ENCODE peak calls at places on chromosome 10, in eight cellular contexts. One of them, this sample, is unnamed.

GRCh38 chr10:75007646-75008045 is 103.8 kb upstream of the SAMD8 start:
- DNase-seq in NT2/D1: no peak
- DNase-seq in ovary: no peak
- DNase-seq in tibial artery: no peak
- DNase-seq in CD8-positive, alpha-beta memory T cell: no peak
- DNase-seq in astrocyte: no peak
- DNase-seq in AG04450: no peak
- DNase-seq in prostate gland: no peak
- DNase-seq in this sample: no peak

GRCh38 chr10:51235865-51236264 is 161.6 kb downstream of the PRKG1 start:
- DNase-seq in NT2/D1: no peak
- DNase-seq in prostate gland: no peak
- DNase-seq in tibial artery: no peak
- DNase-seq in CD8-positive, alpha-beta memory T cell: no peak
- DNase-seq in astrocyte: no peak
- DNase-seq in AG04450: no peak
- DNase-seq in ovary: no peak
- DNase-seq in this sample: no peak

GRCh38 chr10:131759347-131759746 is 141.5 kb upstream of the PPP2R2D start:
- DNase-seq in prostate gland: no peak
- DNase-seq in CD8-positive, alpha-beta memory T cell: no peak
- DNase-seq in AG04450: no peak
- DNase-seq in tibial artery: no peak
- DNase-seq in NT2/D1: no peak
- DNase-seq in ovary: no peak
- DNase-seq in astrocyte: no peak
- DNase-seq in this sample: no peak

GRCh38 chr10:57988964-57989363 is 278.7 kb downstream of the IPMK start:
- DNase-seq in tibial artery: no peak
- DNase-seq in CD8-positive, alpha-beta memory T cell: no peak
- DNase-seq in ovary: no peak
- DNase-seq in prostate gland: no peak
- DNase-seq in AG04450: no peak
- DNase-seq in astrocyte: no peak
- DNase-seq in NT2/D1: no peak
- DNase-seq in this sample: no peak

GRCh38 chr10:49264177-49264677 is 34.7 kb upstream of the C10orf71 start:
- DNase-seq in AG04450: no peak
- DNase-seq in astrocyte: no peak
- DNase-seq in prostate gland: no peak
- DNase-seq in ovary: no peak
- DNase-seq in tibial artery: no peak
- DNase-seq in NT2/D1: no peak
- DNase-seq in CD8-positive, alpha-beta memory T cell: no peak
- DNase-seq in this sample: no peak

GRCh38 chr10:12635127-12635541 is 285.8 kb downstream of the CAMK1D start:
- DNase-seq in CD8-positive, alpha-beta memory T cell: no peak
- DNase-seq in prostate gland: no peak
- DNase-seq in AG04450: no peak
- DNase-seq in tibial artery: no peak
- DNase-seq in astrocyte: peak; percentile 18
- DNase-seq in ovary: no peak
- DNase-seq in NT2/D1: no peak
- DNase-seq in this sample: no peak

GRCh38 chr10:13047529-13048206 is 46.2 kb upstream of the CCDC3 start:
- DNase-seq in ovary: no peak
- DNase-seq in prostate gland: no peak
- DNase-seq in NT2/D1: no peak
- DNase-seq in AG04450: no peak
- DNase-seq in astrocyte: no peak
- DNase-seq in CD8-positive, alpha-beta memory T cell: no peak
- DNase-seq in tibial artery: no peak
- DNase-seq in this sample: no peak

GRCh38 chr10:79060641-79061255 is 8.0 kb upstream of the ZMIZ1 start:
- DNase-seq in CD8-positive, alpha-beta memory T cell: no peak
- DNase-seq in tibial artery: peak; percentile 11
- DNase-seq in NT2/D1: no peak
- DNase-seq in astrocyte: no peak
- DNase-seq in ovary: no peak
- DNase-seq in prostate gland: no peak
- DNase-seq in AG04450: no peak
- DNase-seq in this sample: no peak

GRCh38 chr10:131790021-131790420 is 110.8 kb upstream of the PPP2R2D start:
- DNase-seq in CD8-positive, alpha-beta memory T cell: no peak
- DNase-seq in AG04450: no peak
- DNase-seq in tibial artery: no peak
- DNase-seq in astrocyte: no peak
- DNase-seq in ovary: no peak
- DNase-seq in NT2/D1: no peak
- DNase-seq in prostate gland: no peak
- DNase-seq in this sample: no peak

GRCh38 chr10:88194961-88195367 is 331.5 kb downstream of the PTEN start:
- DNase-seq in NT2/D1: no peak
- DNase-seq in CD8-positive, alpha-beta memory T cell: no peak
- DNase-seq in tibial artery: no peak
- DNase-seq in ovary: no peak
- DNase-seq in prostate gland: no peak
- DNase-seq in astrocyte: no peak
- DNase-seq in AG04450: no peak
- DNase-seq in this sample: no peak

GRCh38 chr10:72328045-72328828 is 26.5 kb downstream of the DNAJB12 start:
- DNase-seq in tibial artery: peak; percentile 72
- DNase-seq in CD8-positive, alpha-beta memory T cell: no peak
- DNase-seq in AG04450: no peak
- DNase-seq in NT2/D1: no peak
- DNase-seq in prostate gland: peak; percentile 71
- DNase-seq in astrocyte: no peak
- DNase-seq in ovary: peak; percentile 76
- DNase-seq in this sample: no peak

GRCh38 chr10:50409965-50410811 is 158.9 kb upstream of the ASAH2 start:
- DNase-seq in tibial artery: no peak
- DNase-seq in NT2/D1: no peak
- DNase-seq in prostate gland: no peak
- DNase-seq in CD8-positive, alpha-beta memory T cell: no peak
- DNase-seq in ovary: no peak
- DNase-seq in AG04450: no peak
- DNase-seq in astrocyte: peak; percentile 41
- DNase-seq in this sample: no peak

GRCh38 chr10:62341419-62341818 is 32.8 kb upstream of the ZNF365 start:
- DNase-seq in NT2/D1: no peak
- DNase-seq in tibial artery: no peak
- DNase-seq in AG04450: no peak
- DNase-seq in prostate gland: no peak
- DNase-seq in astrocyte: peak; percentile 7
- DNase-seq in CD8-positive, alpha-beta memory T cell: no peak
- DNase-seq in ovary: no peak
- DNase-seq in this sample: no peak

GRCh38 chr10:62348029-62348428 is 26.1 kb upstream of the ZNF365 start:
- DNase-seq in astrocyte: no peak
- DNase-seq in AG04450: no peak
- DNase-seq in prostate gland: no peak
- DNase-seq in CD8-positive, alpha-beta memory T cell: no peak
- DNase-seq in ovary: no peak
- DNase-seq in NT2/D1: no peak
- DNase-seq in tibial artery: no peak
- DNase-seq in this sample: no peak

DNA sequence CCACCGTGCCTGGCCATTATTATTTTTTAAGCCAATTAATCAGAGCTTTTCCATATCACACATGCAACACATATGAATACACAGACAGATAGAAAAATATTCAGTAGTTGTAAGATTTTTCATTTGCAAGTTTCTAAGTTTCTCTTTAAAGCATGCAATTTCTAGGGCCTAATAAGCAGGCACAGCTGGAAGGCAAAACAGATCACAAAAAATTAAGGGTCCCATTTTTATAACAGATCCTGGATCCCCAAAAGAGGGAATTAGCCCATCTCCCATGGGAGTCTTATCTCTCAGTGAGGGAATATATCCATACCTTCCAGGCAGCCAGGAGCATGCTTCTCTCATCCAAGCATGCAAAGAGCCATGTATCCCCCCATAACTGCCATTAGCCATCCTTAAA is 31.2 kb upstream of the ZNF365 start:
- DNase-seq in AG04450: no peak
- DNase-seq in CD8-positive, alpha-beta memory T cell: no peak
- DNase-seq in NT2/D1: no peak
- DNase-seq in ovary: no peak
- DNase-seq in prostate gland: no peak
- DNase-seq in tibial artery: no peak
- DNase-seq in astrocyte: no peak
- DNase-seq in this sample: no peak
- H3K9me3 ChIP-seq in AG04450: peaks cover 8% of the 10 kb centered on the region
- H3K9me3 ChIP-seq in CD8-positive, alpha-beta memory T cell: peaks cover 9% of the 10 kb centered on the region
- H3K9me3 ChIP-seq in NT2/D1: peaks cover 26% of the 10 kb centered on the region
- H3K9me3 ChIP-seq in ovary: no peaks in the 10 kb centered on the region
- H3K9me3 ChIP-seq in prostate gland: no peaks in the 10 kb centered on the region
- H3K9me3 ChIP-seq in tibial artery: peaks cover 10% of the 10 kb centered on the region
- H3K9me3 ChIP-seq in astrocyte: peaks cover 8% of the 10 kb centered on the region
- H3K9me3 ChIP-seq in this sample: no peaks in the 10 kb centered on the region

GRCh38 chr10:29301359-29301910 is 12.6 kb downstream of the LYZL1 start:
- DNase-seq in tibial artery: no peak
- DNase-seq in ovary: no peak
- DNase-seq in astrocyte: no peak
- DNase-seq in CD8-positive, alpha-beta memory T cell: no peak
- DNase-seq in AG04450: no peak
- DNase-seq in NT2/D1: no peak
- DNase-seq in prostate gland: no peak
- DNase-seq in this sample: no peak

GRCh38 chr10:29297678-29298077 is 8.8 kb downstream of the LYZL1 start:
- DNase-seq in AG04450: no peak
- DNase-seq in tibial artery: no peak
- DNase-seq in prostate gland: no peak
- DNase-seq in astrocyte: peak; percentile 27
- DNase-seq in NT2/D1: no peak
- DNase-seq in CD8-positive, alpha-beta memory T cell: no peak
- DNase-seq in ovary: no peak
- DNase-seq in this sample: no peak

GRCh38 chr10:29295813-29296212 is 6.9 kb downstream of the LYZL1 start:
- DNase-seq in CD8-positive, alpha-beta memory T cell: no peak
- DNase-seq in NT2/D1: no peak
- DNase-seq in astrocyte: no peak
- DNase-seq in AG04450: no peak
- DNase-seq in tibial artery: no peak
- DNase-seq in ovary: no peak
- DNase-seq in prostate gland: no peak
- DNase-seq in this sample: no peak
- H3K9me3 ChIP-seq in CD8-positive, alpha-beta memory T cell: no peaks in the 10 kb centered on the region
- H3K9me3 ChIP-seq in NT2/D1: peaks cover 60% of the 10 kb centered on the region
- H3K9me3 ChIP-seq in astrocyte: peaks cover 13% of the 10 kb centered on the region
- H3K9me3 ChIP-seq in AG04450: peaks cover 13% of the 10 kb centered on the region
- H3K9me3 ChIP-seq in tibial artery: peaks cover 25% of the 10 kb centered on the region
- H3K9me3 ChIP-seq in ovary: peaks cover 3% of the 10 kb centered on the region
- H3K9me3 ChIP-seq in prostate gland: no peaks in the 10 kb centered on the region
- H3K9me3 ChIP-seq in this sample: no peaks in the 10 kb centered on the region

GRCh38 chr10:107579970-107580369 is 415.5 kb upstream of the SORCS1 start:
- DNase-seq in CD8-positive, alpha-beta memory T cell: no peak
- DNase-seq in NT2/D1: no peak
- DNase-seq in prostate gland: no peak
- DNase-seq in ovary: no peak
- DNase-seq in AG04450: no peak
- DNase-seq in tibial artery: no peak
- DNase-seq in astrocyte: no peak
- DNase-seq in this sample: no peak
- H3K9me3 ChIP-seq in CD8-positive, alpha-beta memory T cell: no peaks in the 10 kb centered on the region
- H3K9me3 ChIP-seq in NT2/D1: peaks cover 4% of the 10 kb centered on the region
- H3K9me3 ChIP-seq in prostate gland: no peaks in the 10 kb centered on the region
- H3K9me3 ChIP-seq in ovary: no peaks in the 10 kb centered on the region
- H3K9me3 ChIP-seq in AG04450: peaks cover 9% of the 10 kb centered on the region
- H3K9me3 ChIP-seq in tibial artery: no peaks in the 10 kb centered on the region
- H3K9me3 ChIP-seq in astrocyte: no peaks in the 10 kb centered on the region
- H3K9me3 ChIP-seq in this sample: no peaks in the 10 kb centered on the region

DNA sequence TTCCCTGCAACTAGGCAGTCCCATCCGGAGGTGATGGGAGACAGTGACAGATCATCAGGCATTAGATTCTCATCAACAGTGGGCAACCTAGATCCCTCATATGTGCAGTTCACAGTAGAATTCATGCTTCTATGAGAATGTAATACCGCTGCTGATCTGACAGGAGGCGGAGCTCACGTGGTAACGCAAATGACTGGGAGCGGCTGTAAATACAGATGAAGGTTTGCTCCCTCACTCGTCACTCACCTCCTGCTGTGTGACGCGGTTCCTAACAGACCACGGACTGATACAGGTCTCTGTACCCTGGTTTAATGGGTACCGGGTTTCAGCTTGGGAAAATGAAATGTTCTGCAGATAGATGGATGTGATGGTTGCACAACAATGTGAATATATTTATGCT is 47.8 kb upstream of the PIK3AP1 start:
- DNase-seq in astrocyte: no peak
- DNase-seq in tibial artery: no peak
- DNase-seq in prostate gland: no peak
- DNase-seq in CD8-positive, alpha-beta memory T cell: no peak
- DNase-seq in ovary: no peak
- DNase-seq in NT2/D1: no peak
- DNase-seq in AG04450: no peak
- DNase-seq in this sample: no peak
- H3K9me3 ChIP-seq in astrocyte: peaks cover 6% of the 10 kb centered on the region
- H3K9me3 ChIP-seq in tibial artery: no peaks in the 10 kb centered on the region
- H3K9me3 ChIP-seq in prostate gland: no peaks in the 10 kb centered on the region
- H3K9me3 ChIP-seq in CD8-positive, alpha-beta memory T cell: no peaks in the 10 kb centered on the region
- H3K9me3 ChIP-seq in ovary: no peaks in the 10 kb centered on the region
- H3K9me3 ChIP-seq in NT2/D1: peaks cover 14% of the 10 kb centered on the region
- H3K9me3 ChIP-seq in AG04450: peaks cover 5% of the 10 kb centered on the region
- H3K9me3 ChIP-seq in this sample: no peaks in the 10 kb centered on the region

GRCh38 chr10:124523886-124524285 is 62.3 kb downstream of the LHPP start:
- DNase-seq in prostate gland: no peak
- DNase-seq in astrocyte: peak; percentile 9
- DNase-seq in AG04450: no peak
- DNase-seq in NT2/D1: no peak
- DNase-seq in CD8-positive, alpha-beta memory T cell: no peak
- DNase-seq in tibial artery: no peak
- DNase-seq in ovary: no peak
- DNase-seq in this sample: no peak
- H3K9me3 ChIP-seq in prostate gland: no peaks in the 10 kb centered on the region
- H3K9me3 ChIP-seq in astrocyte: no peaks in the 10 kb centered on the region
- H3K9me3 ChIP-seq in AG04450: no peaks in the 10 kb centered on the region
- H3K9me3 ChIP-seq in NT2/D1: no peaks in the 10 kb centered on the region
- H3K9me3 ChIP-seq in CD8-positive, alpha-beta memory T cell: no peaks in the 10 kb centered on the region
- H3K9me3 ChIP-seq in tibial artery: no peaks in the 10 kb centered on the region
- H3K9me3 ChIP-seq in ovary: no peaks in the 10 kb centered on the region
- H3K9me3 ChIP-seq in this sample: no peaks in the 10 kb centered on the region